ENCODE peak calls at places on chromosomes 5 and 9, in four cellular contexts. K, R, Z and U are unnamed samples.

GRCh38 chr5:62582198-62582597 is 3.6 kb downstream of the LRRC70 start:
- DNase-seq in K (no peak), R (no peak), Z (no peak), U (no peak)

GRCh38 chr5:677131-678101 is 15.7 kb downstream of the TPPP start:
- DNase-seq in K (no peak), R (peak; percentile 4), Z (no peak), U (peak; percentile 14)

GRCh38 chr9:79759460-79759859 is 187.7 kb downstream of the TLE4 start:
- DNase-seq in K (no peak), R (no peak), Z (no peak), U (no peak)

GRCh38 chr9:104577263-104577662 is 8.3 kb downstream of the OR13C8 start:
- DNase-seq in K (no peak), R (no peak), Z (no peak), U (no peak)

GRCh38 chr5:170694911-170695310 is 88.6 kb upstream of the GABRP start:
- DNase-seq in K (no peak), R (no peak), Z (no peak), U (no peak)

GRCh38 chr5:81604193-81604592 is 146.7 kb downstream of the SSBP2 start:
- DNase-seq in K (no peak), R (no peak), Z (no peak), U (no peak)

GRCh38 chr9:110148868-110149267 is 59.1 kb downstream of the C9orf152 start:
- DNase-seq in K (no peak), R (no peak), Z (no peak), U (no peak)

GRCh38 chr9:88776717-88777497 is 214.4 kb upstream of the S1PR3 start:
- DNase-seq in K (no peak), R (no peak), Z (no peak), U (no peak)

GRCh38 chr9:128072144-128073021 is 4.4 kb downstream of the SLC25A25 start:
- DNase-seq in K (peak; percentile 82), R (peak; percentile 78), Z (peak; percentile 79), U (peak; percentile 95)

GRCh38 chr5:78974011-78974410 is 11.1 kb downstream of the ARSB start:
- DNase-seq in K (no peak), R (no peak), Z (no peak), U (no peak)

GRCh38 chr9:113588242-113588810 is 124.8 kb downstream of the RGS3 start:
- DNase-seq in K (no peak), R (no peak), Z (no peak), U (no peak)
- H3K27me3 ChIP-seq in K (no peaks in the 10 kb centered on the region), R (no peaks in the 10 kb centered on the region), Z (no peaks in the 10 kb centered on the region), U (no peaks in the 10 kb centered on the region)

DNA sequence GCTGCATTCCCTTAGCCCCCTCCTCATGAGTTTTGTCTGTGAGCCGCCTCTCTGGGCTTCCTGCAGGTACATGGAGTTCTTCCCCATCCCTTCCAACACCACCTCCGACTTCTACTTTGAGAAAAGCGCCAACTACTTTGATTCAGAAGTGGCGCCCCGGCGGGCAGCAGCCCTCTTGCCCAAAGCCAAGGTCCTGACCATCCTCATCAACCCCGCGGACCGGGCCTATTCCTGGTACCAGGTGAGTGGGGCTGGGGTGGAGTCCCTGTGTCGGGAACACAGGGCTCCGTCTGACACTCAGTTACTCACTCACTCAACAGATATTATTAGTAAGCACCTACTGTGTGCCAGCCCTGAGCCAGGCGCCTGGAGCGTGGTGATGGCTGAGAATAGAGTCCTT is 37.3 kb downstream of the NDST1 start:
- DNase-seq in K (no peak), R (no peak), Z (no peak), U (no peak)
- H3K36me3 ChIP-seq in K (peaks cover 5% of the 10 kb centered on the region), R (no peaks in the 10 kb centered on the region), Z (peaks cover 66% of the 10 kb centered on the region), U (peaks cover 7% of the 10 kb centered on the region)

GRCh38 chr9:130187523-130187846 is 15.3 kb downstream of the NCS1 start:
- DNase-seq in K (no peak), R (no peak), Z (no peak), U (no peak)
- H3K27ac ChIP-seq in K (no peak overlapping the region), R (peak overlapping the region; percentile 20), Z (peak overlapping the region; percentile 77), U (peak overlapping the region; percentile 15)

GRCh38 chr9:131008909-131009618 is at the start of gene LAMC3:
- DNase-seq in K (no peak), R (peak; percentile 61), Z (no peak), U (no peak)
- H3K27me3 ChIP-seq in K (peaks cover 9% of the 10 kb centered on the region), R (peaks cover 37% of the 10 kb centered on the region), Z (peaks cover 10% of the 10 kb centered on the region), U (peaks cover 24% of the 10 kb centered on the region)

DNA sequence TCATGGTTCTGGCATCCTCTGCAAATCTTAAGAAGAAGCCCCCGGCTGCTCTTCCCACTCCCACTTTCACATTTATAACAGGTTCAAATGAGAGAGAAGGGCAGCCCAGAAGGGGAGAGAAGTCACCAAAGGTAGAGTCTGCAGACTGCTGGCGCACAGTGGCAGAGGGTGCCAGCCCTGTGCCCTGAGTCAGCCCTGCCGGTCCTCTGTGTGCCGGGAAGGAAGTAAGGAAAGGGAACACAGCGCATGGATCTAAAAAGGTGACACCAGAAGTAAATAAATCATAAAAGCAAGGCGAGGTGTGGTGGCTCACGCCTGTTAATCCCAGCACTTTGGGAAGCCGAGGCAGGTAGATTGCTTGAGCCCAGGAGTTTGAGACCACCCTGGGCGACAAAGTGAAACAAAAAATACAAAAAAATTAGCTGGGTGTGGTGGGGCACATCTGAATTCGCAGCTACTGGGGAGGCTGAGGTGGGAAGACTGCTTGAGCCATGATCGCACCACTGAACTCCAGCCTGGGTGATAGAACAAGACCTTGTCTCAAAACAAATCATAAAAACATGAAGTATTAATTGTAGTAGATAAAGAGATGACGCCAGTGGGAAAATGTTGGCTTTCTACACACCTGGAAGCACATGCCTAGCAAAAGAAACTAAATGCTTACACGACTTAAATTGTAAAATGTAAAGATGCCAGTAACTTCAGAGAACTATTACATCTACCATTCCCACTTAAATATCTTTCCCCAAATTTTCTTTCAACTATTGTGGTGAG is 29.9 kb downstream of the RNF130 start:
- DNase-seq in K (no peak), R (no peak), Z (no peak), U (peak; percentile 52)
- H3K36me3 ChIP-seq in K (no peaks in the 10 kb centered on the region), R (no peaks in the 10 kb centered on the region), Z (peaks cover 8% of the 10 kb centered on the region), U (no peaks in the 10 kb centered on the region)

GRCh38 chr5:137072376-137073174 is 426.6 kb downstream of the SPOCK1 start:
- DNase-seq in K (no peak), R (no peak), Z (no peak), U (no peak)
- H3K27ac ChIP-seq in K (peak overlapping the region; percentile 14), R (no peak overlapping the region), Z (peak overlapping the region; percentile 71), U (no peak overlapping the region)

GRCh38 chr5:77650686-77651085 is 12.2 kb upstream of the OTP start:
- DNase-seq in K (no peak), R (no peak), Z (no peak), U (no peak)
- H3K27me3 ChIP-seq in K (peaks cover 4% of the 10 kb centered on the region), R (peaks cover 80% of the 10 kb centered on the region), Z (no peaks in the 10 kb centered on the region), U (peaks cover 11% of the 10 kb centered on the region)

GRCh38 chr5:181235323-181235688 is 8.4 kb downstream of the RACK1 start:
- DNase-seq in K (no peak), R (no peak), Z (no peak), U (no peak)
- H3K36me3 ChIP-seq in K (peaks cover 14% of the 10 kb centered on the region), R (peaks cover 7% of the 10 kb centered on the region), Z (peaks cover 60% of the 10 kb centered on the region), U (peaks cover 33% of the 10 kb centered on the region)

GRCh38 chr9:4680750-4681149 is 1.4 kb downstream of the CDC37L1 start:
- DNase-seq in K (no peak), R (no peak), Z (no peak), U (no peak)
- H3K27ac ChIP-seq in K (peak overlapping the region; percentile 92), R (peak overlapping the region; percentile 98), Z (peak overlapping the region; percentile 99), U (peak overlapping the region; percentile 93)

GRCh38 chr9:34624475-34624984 is 4.2 kb upstream of the DCTN3 start:
- DNase-seq in K (no peak), R (no peak), Z (no peak), U (no peak)

GRCh38 chr9:34623386-34624235 is 3.3 kb upstream of the DCTN3 start:
- DNase-seq in K (no peak), R (no peak), Z (no peak), U (no peak)

GRCh38 chr9:34628656-34629491 is at the start of gene ARID3C:
- DNase-seq in K (no peak), R (peak; percentile 74), Z (no peak), U (no peak)

GRCh38 chr9:34627716-34628655 is 880 bp downstream of the ARID3C start:
- DNase-seq in K (no peak), R (no peak), Z (no peak), U (no peak)

DNA sequence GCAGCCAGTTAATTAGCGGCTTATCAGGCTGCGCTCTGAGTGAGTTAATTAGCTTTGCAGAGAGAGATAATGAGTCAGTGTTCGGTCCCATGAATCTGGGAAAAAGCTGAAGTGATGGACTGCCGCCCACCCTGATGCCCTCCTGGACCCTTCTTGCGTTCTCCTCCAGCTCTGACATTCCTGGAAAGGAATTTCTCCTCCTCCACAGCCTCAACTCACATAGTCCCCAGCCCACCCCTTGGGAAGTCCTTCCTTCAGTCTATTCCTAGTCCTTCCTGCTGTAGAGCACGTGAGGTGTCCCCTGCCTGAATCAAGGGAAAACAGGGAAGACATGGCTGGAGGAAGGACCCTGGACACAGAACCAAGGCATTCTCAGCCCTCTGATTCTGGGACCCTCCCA is 3.8 kb downstream of the ARID3C start:
- DNase-seq in K (no peak), R (no peak), Z (no peak), U (no peak)
- H3K27me3 ChIP-seq in K (peaks cover 37% of the 10 kb centered on the region), R (peaks cover 71% of the 10 kb centered on the region), Z (peaks cover 16% of the 10 kb centered on the region), U (peaks cover 79% of the 10 kb centered on the region)